ENCODE peak calls at places on chromosomes 13 and 19, in nine cellular contexts. E is cardiac fibroblast, Z is heart left ventricle, X is AG10803, A is thyroid gland, G is kidney epithelial cell, Q is adrenal gland, R is bronchial epithelial cell, M is heart right ventricle. Y is an unnamed sample.

GRCh38 chr13:60790620-60791019 is 393.6 kb downstream of the TDRD3 start:
- DNase-seq in E (no peak), Z (peak; percentile 23), X (no peak), A (no peak), G (no peak), Q (no peak), R (no peak), M (no peak), Y (no peak)

GRCh38 chr19:23002690-23003422 is at the start of gene ZNF728:
- DNase-seq in E (peak; percentile 4), Z (peak; percentile 94), X (no peak), A (peak; percentile 52), G (no peak), Q (peak; percentile 46), R (no peak), M (peak; percentile 79), Y (peak; percentile 16)

GRCh38 chr13:108987945-108988344 is 358.5 kb downstream of the MYO16 start:
- DNase-seq in E (no peak), Z (no peak), X (peak; percentile 35), A (no peak), G (no peak), Q (no peak), R (no peak), M (no peak), Y (no peak)

GRCh38 chr19:6118043-6118442 is 7.7 kb upstream of the RFX2 start:
- DNase-seq in E (no peak), Z (no peak), X (no peak), A (no peak), G (no peak), Q (no peak), R (no peak), M (no peak), Y (no peak)

GRCh38 chr19:44890366-44891015 is 563 bp upstream of the TOMM40 start:
- DNase-seq in E (peak; percentile 100), Z (no peak), X (peak; percentile 100), A (peak; percentile 100), G (peak; percentile 99), Q (peak; percentile 100), R (peak; percentile 99), M (peak; percentile 100), Y (peak; percentile 100)

GRCh38 chr19:51948979-51949378 is 21.7 kb downstream of the ZNF613 start:
- DNase-seq in E (peak; percentile 38), Z (peak; percentile 57), X (peak; percentile 33), A (peak; percentile 87), G (no peak), Q (no peak), R (no peak), M (peak; percentile 48), Y (peak; percentile 32)

GRCh38 chr13:72397265-72397664 is 330.2 kb downstream of the MZT1 start:
- DNase-seq in E (no peak), Z (no peak), X (no peak), A (no peak), G (no peak), Q (no peak), R (no peak), M (no peak), Y (no peak)

GRCh38 chr19:49638360-49638759 is 1.6 kb downstream of the RRAS start:
- DNase-seq in E (peak; percentile 53), Z (peak; percentile 47), X (peak; percentile 30), A (no peak), G (no peak), Q (no peak), R (peak; percentile 24), M (no peak), Y (peak; percentile 29)

GRCh38 chr13:102452831-102453230 is 51.0 kb upstream of the FGF14 start:
- DNase-seq in E (peak; percentile 8), Z (no peak), X (no peak), A (no peak), G (peak; percentile 16), Q (no peak), R (peak; percentile 7), M (no peak), Y (peak; percentile 49)

GRCh38 chr19:1566392-1567115 is 1.6 kb downstream of the MEX3D start:
- DNase-seq in E (peak; percentile 84), Z (peak; percentile 69), X (peak; percentile 78), A (peak; percentile 87), G (peak; percentile 19), Q (peak; percentile 74), R (peak; percentile 47), M (peak; percentile 54), Y (peak; percentile 66)

GRCh38 chr19:38557205-38557799 is 60.5 kb downstream of the MAP4K1 start:
- DNase-seq in E (no peak), Z (no peak), X (no peak), A (no peak), G (no peak), Q (no peak), R (no peak), M (no peak), Y (no peak)

GRCh38 chr13:51832471-51833152 is 12.4 kb downstream of the TMEM272 start:
- DNase-seq in E (peak; percentile 36), Z (peak; percentile 54), X (peak; percentile 35), A (peak; percentile 17), G (no peak), Q (peak; percentile 46), R (no peak), M (no peak), Y (peak; percentile 31)

GRCh38 chr19:11286312-11286974 is 9.5 kb upstream of the TSPAN16 start:
- DNase-seq in E (peak; percentile 74), Z (peak; percentile 61), X (peak; percentile 60), A (no peak), G (no peak), Q (no peak), R (peak; percentile 23), M (no peak), Y (peak; percentile 50)

GRCh38 chr13:94656766-94657165 is 55.1 kb downstream of the GPR180 start:
- DNase-seq in E (peak; percentile 92), Z (no peak), X (peak; percentile 98), A (no peak), G (peak; percentile 64), Q (no peak), R (peak; percentile 91), M (no peak), Y (peak; percentile 97)

GRCh38 chr13:26590951-26591350 is 33.5 kb downstream of the WASF3 start:
- DNase-seq in E (no peak), Z (no peak), X (no peak), A (no peak), G (no peak), Q (no peak), R (no peak), M (no peak), Y (no peak)

GRCh38 chr19:3722443-3723109 is 14.4 kb downstream of the TJP3 start:
- DNase-seq in E (no peak), Z (no peak), X (no peak), A (peak; percentile 92), G (no peak), Q (no peak), R (no peak), M (no peak), Y (no peak)

GRCh38 chr19:32464279-32464678 is 58.7 kb downstream of the DPY19L3 start:
- DNase-seq in E (peak; percentile 29), Z (no peak), X (peak; percentile 23), A (no peak), G (no peak), Q (no peak), R (peak; percentile 32), M (no peak), Y (peak; percentile 18)

GRCh38 chr13:98752111-98752941 is at the start of gene SLC15A1:
- DNase-seq in E (no peak), Z (no peak), X (no peak), A (peak; percentile 16), G (no peak), Q (no peak), R (no peak), M (no peak), Y (no peak)

DNA sequence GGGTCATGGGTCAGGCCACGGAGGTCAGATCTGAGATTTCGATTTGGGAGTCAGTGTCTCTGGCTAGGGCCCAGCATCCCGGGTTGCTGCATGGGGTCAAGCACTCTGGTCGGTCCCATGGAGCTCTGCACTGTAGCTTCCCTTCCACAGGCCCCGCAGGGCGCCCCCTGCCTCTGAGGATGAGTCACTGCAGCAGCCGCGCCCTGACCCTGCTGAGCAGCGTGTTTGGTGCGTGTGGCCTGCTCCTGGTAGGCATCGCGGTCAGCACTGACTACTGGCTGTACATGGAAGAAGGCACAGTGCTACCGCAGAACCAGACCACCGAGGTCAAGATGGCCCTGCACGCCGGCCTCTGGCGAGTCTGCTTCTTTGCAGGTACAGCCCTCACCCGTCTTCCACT is 3.6 kb downstream of the CACNG7 start:
- DNase-seq in E (no peak), Z (no peak), X (no peak), A (no peak), G (no peak), Q (no peak), R (no peak), M (no peak), Y (no peak)
- TF ChIP-seq CTCF in E (peak; percentile 32), Z (no peak), X (no peak), A (no peak), G (no peak), Q (no peak), R (no peak), M (peak; percentile 11), Y (peak; percentile 23)

DNA sequence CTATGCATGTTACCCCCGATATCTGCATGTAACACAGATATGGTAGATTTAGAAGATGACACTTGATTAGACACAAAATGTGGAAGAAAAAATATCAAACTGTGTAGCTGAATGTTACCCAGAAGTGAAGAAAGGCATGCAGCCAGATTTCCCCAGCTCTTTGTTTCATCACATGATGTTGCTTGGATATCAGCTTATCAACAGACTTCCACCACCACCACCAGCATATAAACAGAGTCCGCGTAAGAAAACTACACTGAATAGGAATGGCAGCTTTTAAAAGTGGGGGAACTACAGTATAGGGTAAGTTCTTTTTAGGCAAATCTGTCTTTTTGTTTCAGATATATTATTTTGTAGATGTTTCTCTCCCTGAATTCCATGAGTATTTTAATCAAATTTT is at the start of gene FAM216B:
- DNase-seq in E (no peak), Z (no peak), X (no peak), A (no peak), G (no peak), Q (no peak), R (no peak), M (no peak), Y (no peak)
- H3K4me3 ChIP-seq in E (no peak within 1 kb of the TSS), Z (no peak within 1 kb of the TSS), X (no peak within 1 kb of the TSS), A (no peak within 1 kb of the TSS), G (no peak within 1 kb of the TSS), Q (no peak within 1 kb of the TSS), R (no peak within 1 kb of the TSS), M (no peak within 1 kb of the TSS), Y (no peak within 1 kb of the TSS)

DNA sequence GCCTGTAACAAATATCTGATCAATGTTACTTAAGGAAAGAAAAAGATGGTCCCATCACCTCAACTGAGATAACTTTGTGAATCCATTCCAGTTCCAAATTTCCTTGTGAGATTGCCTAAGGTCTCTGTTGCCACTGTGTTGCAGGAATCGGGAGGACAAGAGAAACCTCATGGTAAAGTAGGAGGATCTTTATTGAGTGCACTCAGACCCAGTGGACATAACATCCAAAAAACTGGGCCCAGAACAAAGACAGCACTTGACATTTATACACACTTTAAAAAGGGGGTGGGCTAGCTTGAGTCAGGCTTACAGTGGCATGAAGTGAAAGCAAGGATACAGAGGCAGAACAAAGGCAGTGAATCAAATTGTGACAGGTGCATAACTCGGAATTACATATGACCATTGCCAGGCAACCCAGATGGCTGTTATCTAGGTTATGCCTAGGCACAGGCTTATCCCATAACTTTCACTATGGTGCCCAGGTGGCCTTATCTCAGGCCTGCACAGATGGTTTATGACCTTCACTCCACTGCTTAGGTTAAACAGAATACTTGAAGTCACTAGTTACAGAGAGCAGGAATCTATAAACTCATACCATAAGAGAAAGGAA is 459.4 kb upstream of the PCDH20 start:
- DNase-seq in E (no peak), Z (no peak), X (no peak), A (no peak), G (no peak), Q (no peak), R (no peak), M (no peak), Y (no peak)
- TF ChIP-seq CTCF in E (no peak), Z (no peak), X (no peak), A (no peak), G (no peak), Q (no peak), R (no peak), M (no peak), Y (no peak)

GRCh38 chr19:57245959-57246358 is 5.5 kb downstream of the ZNF805 start:
- DNase-seq in E (no peak), Z (no peak), X (no peak), A (no peak), G (no peak), Q (no peak), R (no peak), M (no peak), Y (no peak)
- H3K4me3 ChIP-seq in E (no peak overlapping the region), Z (no peak overlapping the region), X (no peak overlapping the region), A (no peak overlapping the region), G (no peak overlapping the region), Q (no peak overlapping the region), R (no peak overlapping the region), M (no peak overlapping the region), Y (no peak overlapping the region)